ENCODE peak calls at places on chromosomes 13 and 19, in nine cellular contexts. One of them, this sample, is unnamed.

GRCh38 chr19:50331187-50332013 is 2.2 kb upstream of the KCNC3 start:
- DNase-seq in H1: peak
- DNase-seq in GM23248: no peak
- DNase-seq in brain microvascular endothelial cell: no peak
- DNase-seq in cardiac fibroblast: no peak
- DNase-seq in small intestine: no peak
- DNase-seq in Peyer's patch: no peak
- DNase-seq in lower leg skin: no peak
- DNase-seq in colonic mucosa: no peak
- DNase-seq in this sample: no peak

GRCh38 chr19:15260939-15261338 is 28.7 kb upstream of the EPHX3 start:
- DNase-seq in lower leg skin: no peak
- DNase-seq in cardiac fibroblast: peak
- DNase-seq in GM23248: peak
- DNase-seq in brain microvascular endothelial cell: no peak
- DNase-seq in colonic mucosa: no peak
- DNase-seq in small intestine: no peak
- DNase-seq in H1: no peak
- DNase-seq in Peyer's patch: no peak
- DNase-seq in this sample: no peak

GRCh38 chr13:109941951-109942350 is 155.6 kb upstream of the IRS2 start:
- DNase-seq in lower leg skin: no peak
- DNase-seq in Peyer's patch: no peak
- DNase-seq in brain microvascular endothelial cell: no peak
- DNase-seq in GM23248: peak
- DNase-seq in H1: no peak
- DNase-seq in small intestine: no peak
- DNase-seq in colonic mucosa: no peak
- DNase-seq in cardiac fibroblast: peak
- DNase-seq in this sample: no peak

GRCh38 chr13:50089633-50090032 is 74.4 kb downstream of the KCNRG start:
- DNase-seq in GM23248: no peak
- DNase-seq in cardiac fibroblast: no peak
- DNase-seq in Peyer's patch: no peak
- DNase-seq in H1: no peak
- DNase-seq in brain microvascular endothelial cell: no peak
- DNase-seq in colonic mucosa: no peak
- DNase-seq in small intestine: no peak
- DNase-seq in lower leg skin: no peak
- DNase-seq in this sample: no peak

GRCh38 chr19:23558541-23558940 is 128.5 kb downstream of the ZNF675 start:
- DNase-seq in colonic mucosa: no peak
- DNase-seq in brain microvascular endothelial cell: no peak
- DNase-seq in cardiac fibroblast: no peak
- DNase-seq in Peyer's patch: no peak
- DNase-seq in GM23248: no peak
- DNase-seq in H1: no peak
- DNase-seq in lower leg skin: peak
- DNase-seq in small intestine: no peak
- DNase-seq in this sample: no peak

GRCh38 chr13:49357694-49358093 is 86.2 kb downstream of the CAB39L start:
- DNase-seq in H1: no peak
- DNase-seq in cardiac fibroblast: peak
- DNase-seq in small intestine: no peak
- DNase-seq in colonic mucosa: no peak
- DNase-seq in brain microvascular endothelial cell: peak
- DNase-seq in lower leg skin: no peak
- DNase-seq in Peyer's patch: no peak
- DNase-seq in GM23248: peak
- DNase-seq in this sample: no peak

GRCh38 chr13:32176696-32177095 is 138.5 kb downstream of the ZAR1L start:
- DNase-seq in small intestine: no peak
- DNase-seq in cardiac fibroblast: no peak
- DNase-seq in brain microvascular endothelial cell: no peak
- DNase-seq in Peyer's patch: no peak
- DNase-seq in GM23248: no peak
- DNase-seq in H1: no peak
- DNase-seq in colonic mucosa: no peak
- DNase-seq in lower leg skin: no peak
- DNase-seq in this sample: no peak

GRCh38 chr13:40520916-40521315 is 145.5 kb downstream of the FOXO1 start:
- DNase-seq in small intestine: no peak
- DNase-seq in lower leg skin: no peak
- DNase-seq in H1: peak
- DNase-seq in GM23248: no peak
- DNase-seq in cardiac fibroblast: no peak
- DNase-seq in Peyer's patch: no peak
- DNase-seq in brain microvascular endothelial cell: no peak
- DNase-seq in colonic mucosa: no peak
- DNase-seq in this sample: no peak

GRCh38 chr13:23500858-23501257 is 67.4 kb upstream of the SACS start:
- DNase-seq in colonic mucosa: no peak
- DNase-seq in GM23248: peak
- DNase-seq in brain microvascular endothelial cell: peak
- DNase-seq in cardiac fibroblast: peak
- DNase-seq in small intestine: no peak
- DNase-seq in Peyer's patch: no peak
- DNase-seq in H1: no peak
- DNase-seq in lower leg skin: no peak
- DNase-seq in this sample: no peak

GRCh38 chr13:20161275-20161950 is 561 bp upstream of the GJA3 start:
- DNase-seq in colonic mucosa: no peak
- DNase-seq in Peyer's patch: peak
- DNase-seq in cardiac fibroblast: no peak
- DNase-seq in lower leg skin: no peak
- DNase-seq in small intestine: no peak
- DNase-seq in GM23248: peak
- DNase-seq in brain microvascular endothelial cell: no peak
- DNase-seq in H1: peak
- DNase-seq in this sample: no peak

GRCh38 chr13:50340566-50341287 is 325.5 kb downstream of the KCNRG start:
- DNase-seq in small intestine: no peak
- DNase-seq in cardiac fibroblast: no peak
- DNase-seq in brain microvascular endothelial cell: no peak
- DNase-seq in Peyer's patch: no peak
- DNase-seq in H1: no peak
- DNase-seq in GM23248: no peak
- DNase-seq in lower leg skin: no peak
- DNase-seq in colonic mucosa: no peak
- DNase-seq in this sample: no peak

GRCh38 chr19:1942078-1942933 is 1.3 kb downstream of the CSNK1G2 start:
- DNase-seq in colonic mucosa: peak
- DNase-seq in cardiac fibroblast: peak
- DNase-seq in brain microvascular endothelial cell: peak
- DNase-seq in lower leg skin: peak
- DNase-seq in small intestine: peak
- DNase-seq in H1: peak
- DNase-seq in Peyer's patch: peak
- DNase-seq in GM23248: peak
- DNase-seq in this sample: peak

GRCh38 chr13:26132756-26133155 is 80.9 kb upstream of the SHISA2 start:
- DNase-seq in small intestine: no peak
- DNase-seq in cardiac fibroblast: peak
- DNase-seq in brain microvascular endothelial cell: no peak
- DNase-seq in GM23248: peak
- DNase-seq in Peyer's patch: no peak
- DNase-seq in colonic mucosa: no peak
- DNase-seq in H1: no peak
- DNase-seq in lower leg skin: no peak
- DNase-seq in this sample: no peak

GRCh38 chr19:40598121-40598917 is 2.9 kb upstream of the LTBP4 start:
- DNase-seq in lower leg skin: peak
- DNase-seq in small intestine: peak
- DNase-seq in brain microvascular endothelial cell: peak
- DNase-seq in GM23248: peak
- DNase-seq in Peyer's patch: peak
- DNase-seq in colonic mucosa: peak
- DNase-seq in cardiac fibroblast: peak
- DNase-seq in H1: peak
- DNase-seq in this sample: peak

GRCh38 chr19:40599331-40600085 is 1.7 kb upstream of the LTBP4 start:
- DNase-seq in cardiac fibroblast: no peak
- DNase-seq in H1: no peak
- DNase-seq in small intestine: no peak
- DNase-seq in colonic mucosa: no peak
- DNase-seq in Peyer's patch: no peak
- DNase-seq in lower leg skin: peak
- DNase-seq in GM23248: no peak
- DNase-seq in brain microvascular endothelial cell: no peak
- DNase-seq in this sample: no peak

GRCh38 chr19:40596608-40597328 is 4.4 kb upstream of the LTBP4 start:
- DNase-seq in GM23248: peak
- DNase-seq in Peyer's patch: no peak
- DNase-seq in colonic mucosa: peak
- DNase-seq in cardiac fibroblast: peak
- DNase-seq in small intestine: peak
- DNase-seq in lower leg skin: peak
- DNase-seq in brain microvascular endothelial cell: no peak
- DNase-seq in H1: peak
- DNase-seq in this sample: peak

GRCh38 chr19:40598918-40599307 is 2.3 kb upstream of the LTBP4 start:
- DNase-seq in colonic mucosa: no peak
- DNase-seq in brain microvascular endothelial cell: no peak
- DNase-seq in cardiac fibroblast: no peak
- DNase-seq in H1: no peak
- DNase-seq in small intestine: no peak
- DNase-seq in Peyer's patch: no peak
- DNase-seq in GM23248: no peak
- DNase-seq in lower leg skin: peak
- DNase-seq in this sample: no peak

GRCh38 chr19:40597329-40597838 is 3.8 kb upstream of the LTBP4 start:
- DNase-seq in Peyer's patch: no peak
- DNase-seq in small intestine: no peak
- DNase-seq in cardiac fibroblast: no peak
- DNase-seq in GM23248: no peak
- DNase-seq in brain microvascular endothelial cell: no peak
- DNase-seq in H1: no peak
- DNase-seq in colonic mucosa: no peak
- DNase-seq in lower leg skin: no peak
- DNase-seq in this sample: no peak
- H3K4me3 ChIP-seq in Peyer's patch: peak
- H3K4me3 ChIP-seq in small intestine: no peak
- H3K4me3 ChIP-seq in cardiac fibroblast: no peak
- H3K4me3 ChIP-seq in GM23248: peak
- H3K4me3 ChIP-seq in brain microvascular endothelial cell: peak
- H3K4me3 ChIP-seq in H1: peak
- H3K4me3 ChIP-seq in colonic mucosa: peak
- H3K4me3 ChIP-seq in lower leg skin: no peak
- H3K4me3 ChIP-seq in this sample: peak

GRCh38 chr19:3289971-3290569 is 65.6 kb downstream of the CELF5 start:
- DNase-seq in H1: no peak
- DNase-seq in colonic mucosa: no peak
- DNase-seq in Peyer's patch: no peak
- DNase-seq in lower leg skin: no peak
- DNase-seq in small intestine: no peak
- DNase-seq in brain microvascular endothelial cell: no peak
- DNase-seq in GM23248: no peak
- DNase-seq in cardiac fibroblast: no peak
- DNase-seq in this sample: no peak
- H3K4me3 ChIP-seq in H1: no peak
- H3K4me3 ChIP-seq in colonic mucosa: no peak
- H3K4me3 ChIP-seq in Peyer's patch: no peak
- H3K4me3 ChIP-seq in lower leg skin: no peak
- H3K4me3 ChIP-seq in small intestine: no peak
- H3K4me3 ChIP-seq in brain microvascular endothelial cell: no peak
- H3K4me3 ChIP-seq in GM23248: no peak
- H3K4me3 ChIP-seq in cardiac fibroblast: no peak
- H3K4me3 ChIP-seq in this sample: no peak

GRCh38 chr13:42525035-42525504 is 48.9 kb upstream of the TNFSF11 start:
- DNase-seq in H1: no peak
- DNase-seq in brain microvascular endothelial cell: peak
- DNase-seq in cardiac fibroblast: peak
- DNase-seq in lower leg skin: no peak
- DNase-seq in Peyer's patch: no peak
- DNase-seq in small intestine: no peak
- DNase-seq in colonic mucosa: no peak
- DNase-seq in GM23248: peak
- DNase-seq in this sample: no peak
- H3K4me3 ChIP-seq in H1: no peak
- H3K4me3 ChIP-seq in brain microvascular endothelial cell: no peak
- H3K4me3 ChIP-seq in cardiac fibroblast: no peak
- H3K4me3 ChIP-seq in lower leg skin: no peak
- H3K4me3 ChIP-seq in Peyer's patch: no peak
- H3K4me3 ChIP-seq in small intestine: no peak
- H3K4me3 ChIP-seq in colonic mucosa: no peak
- H3K4me3 ChIP-seq in GM23248: no peak
- H3K4me3 ChIP-seq in this sample: no peak

GRCh38 chr19:911197-912033 is 1.6 kb downstream of the R3HDM4 start:
- DNase-seq in lower leg skin: no peak
- DNase-seq in GM23248: no peak
- DNase-seq in colonic mucosa: no peak
- DNase-seq in small intestine: no peak
- DNase-seq in brain microvascular endothelial cell: no peak
- DNase-seq in H1: peak
- DNase-seq in Peyer's patch: no peak
- DNase-seq in cardiac fibroblast: no peak
- DNase-seq in this sample: no peak

GRCh38 chr19:916645-917322 is 349 bp upstream of the KISS1R start:
- DNase-seq in lower leg skin: no peak
- DNase-seq in small intestine: no peak
- DNase-seq in colonic mucosa: no peak
- DNase-seq in cardiac fibroblast: no peak
- DNase-seq in Peyer's patch: no peak
- DNase-seq in H1: peak
- DNase-seq in brain microvascular endothelial cell: no peak
- DNase-seq in GM23248: no peak
- DNase-seq in this sample: no peak

GRCh38 chr19:917323-918151 is at the start of gene KISS1R:
- DNase-seq in small intestine: no peak
- DNase-seq in lower leg skin: no peak
- DNase-seq in GM23248: peak
- DNase-seq in H1: peak
- DNase-seq in cardiac fibroblast: peak
- DNase-seq in brain microvascular endothelial cell: no peak
- DNase-seq in colonic mucosa: no peak
- DNase-seq in Peyer's patch: peak
- DNase-seq in this sample: no peak

GRCh38 chr19:912181-913079 is 589 bp downstream of the R3HDM4 start:
- DNase-seq in colonic mucosa: no peak
- DNase-seq in lower leg skin: no peak
- DNase-seq in brain microvascular endothelial cell: no peak
- DNase-seq in Peyer's patch: peak
- DNase-seq in H1: no peak
- DNase-seq in cardiac fibroblast: no peak
- DNase-seq in small intestine: no peak
- DNase-seq in GM23248: peak
- DNase-seq in this sample: no peak

DNA sequence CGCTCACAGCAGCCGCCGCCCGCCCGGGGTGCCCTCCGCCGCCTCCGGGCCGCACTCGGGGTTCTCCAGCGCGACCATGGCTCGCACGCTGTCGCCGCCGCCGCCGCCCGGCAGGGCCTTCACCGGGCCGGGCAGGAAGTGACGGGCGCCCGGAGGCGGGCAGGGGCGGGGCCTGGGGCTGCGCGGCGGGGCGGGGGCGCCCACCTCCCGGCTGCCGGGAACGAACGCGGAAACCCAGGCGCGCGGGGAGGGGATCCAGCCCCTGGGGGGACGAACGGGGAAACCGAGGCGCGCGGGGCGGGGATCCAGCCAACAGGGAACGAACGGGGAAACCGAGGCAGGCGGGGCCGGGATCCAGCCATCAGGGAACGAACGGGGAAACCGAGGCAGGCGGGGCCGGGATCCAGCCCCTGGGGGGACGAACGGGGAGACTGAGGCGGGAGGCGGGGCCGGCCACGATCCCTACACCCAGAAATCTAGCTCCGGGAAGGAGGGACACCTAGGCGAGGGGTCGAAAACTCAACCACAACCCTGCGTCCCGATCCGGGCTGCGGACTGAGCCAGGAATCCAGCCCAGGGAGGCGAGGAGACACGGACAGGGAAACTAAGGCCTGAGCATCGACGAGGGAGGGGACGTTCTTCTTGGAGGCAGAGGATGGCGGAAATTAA is at the start of gene R3HDM4:
- DNase-seq in colonic mucosa: peak
- DNase-seq in H1: peak
- DNase-seq in lower leg skin: peak
- DNase-seq in small intestine: peak
- DNase-seq in Peyer's patch: peak
- DNase-seq in brain microvascular endothelial cell: no peak
- DNase-seq in cardiac fibroblast: peak
- DNase-seq in GM23248: peak
- DNase-seq in this sample: peak
- H3K4me3 ChIP-seq in colonic mucosa: peak
- H3K4me3 ChIP-seq in H1: peak
- H3K4me3 ChIP-seq in lower leg skin: peak
- H3K4me3 ChIP-seq in small intestine: peak
- H3K4me3 ChIP-seq in Peyer's patch: peak
- H3K4me3 ChIP-seq in brain microvascular endothelial cell: peak
- H3K4me3 ChIP-seq in cardiac fibroblast: peak
- H3K4me3 ChIP-seq in GM23248: peak
- H3K4me3 ChIP-seq in this sample: peak